ENCODE peak calls at places on chromosomes 13 and 19, in four cellular contexts. One of them, this sample, is unnamed.

GRCh38 chr13:112803422-112803821 is 113.6 kb downstream of the ATP11A start:
- DNase-seq in WTC11: no peak
- DNase-seq in HepG2: no peak
- DNase-seq in GM12878: peak
- DNase-seq in this sample: no peak

GRCh38 chr13:80555796-80556195 is 214.9 kb upstream of the SPRY2 start:
- DNase-seq in WTC11: no peak
- DNase-seq in HepG2: no peak
- DNase-seq in GM12878: no peak
- DNase-seq in this sample: peak

GRCh38 chr13:99384468-99384867 is 77.3 kb upstream of the GPR183 start:
- DNase-seq in WTC11: no peak
- DNase-seq in HepG2: no peak
- DNase-seq in GM12878: no peak
- DNase-seq in this sample: no peak

GRCh38 chr19:37990362-37990761 is 83.4 kb downstream of the SIPA1L3 start:
- DNase-seq in WTC11: peak
- DNase-seq in HepG2: no peak
- DNase-seq in GM12878: no peak
- DNase-seq in this sample: no peak

GRCh38 chr19:5089283-5089682 is 120.4 kb downstream of the KDM4B start:
- DNase-seq in WTC11: no peak
- DNase-seq in HepG2: no peak
- DNase-seq in GM12878: no peak
- DNase-seq in this sample: no peak

GRCh38 chr19:10227215-10227971 is 3.7 kb downstream of the S1PR2 start:
- DNase-seq in WTC11: peak
- DNase-seq in HepG2: no peak
- DNase-seq in GM12878: no peak
- DNase-seq in this sample: peak

GRCh38 chr13:67620665-67621064 is 390.5 kb upstream of the PCDH9 start:
- DNase-seq in WTC11: no peak
- DNase-seq in HepG2: no peak
- DNase-seq in GM12878: no peak
- DNase-seq in this sample: no peak

GRCh38 chr19:43773725-43774102 is 7.1 kb downstream of the KCNN4 start:
- DNase-seq in WTC11: peak
- DNase-seq in HepG2: no peak
- DNase-seq in GM12878: no peak
- DNase-seq in this sample: peak

GRCh38 chr19:21328402-21328801 is 808 bp downstream of the ZNF708 start:
- DNase-seq in WTC11: no peak
- DNase-seq in HepG2: peak
- DNase-seq in GM12878: no peak
- DNase-seq in this sample: no peak

GRCh38 chr19:17074628-17075034 is 621 bp downstream of the HAUS8 start:
- DNase-seq in WTC11: no peak
- DNase-seq in HepG2: no peak
- DNase-seq in GM12878: no peak
- DNase-seq in this sample: no peak

GRCh38 chr19:1850809-1851544 is 2.7 kb upstream of the REXO1 start:
- DNase-seq in WTC11: no peak
- DNase-seq in HepG2: no peak
- DNase-seq in GM12878: no peak
- DNase-seq in this sample: peak

GRCh38 chr13:34931572-34931971 is 10.5 kb upstream of the NBEA start:
- DNase-seq in WTC11: no peak
- DNase-seq in HepG2: peak
- DNase-seq in GM12878: no peak
- DNase-seq in this sample: no peak

GRCh38 chr19:19406878-19407639 is 1.6 kb downstream of the GATAD2A start:
- DNase-seq in WTC11: no peak
- DNase-seq in HepG2: peak
- DNase-seq in GM12878: no peak
- DNase-seq in this sample: no peak

GRCh38 chr19:49637865-49638350 is 2.0 kb downstream of the RRAS start:
- DNase-seq in WTC11: peak
- DNase-seq in HepG2: no peak
- DNase-seq in GM12878: no peak
- DNase-seq in this sample: peak

GRCh38 chr13:95924389-95924994 is 128.7 kb downstream of the UGGT2 start:
- DNase-seq in WTC11: no peak
- DNase-seq in HepG2: peak
- DNase-seq in GM12878: no peak
- DNase-seq in this sample: no peak

GRCh38 chr13:40232321-40232720 is 434.1 kb downstream of the FOXO1 start:
- DNase-seq in WTC11: no peak
- DNase-seq in HepG2: no peak
- DNase-seq in GM12878: no peak
- DNase-seq in this sample: no peak

GRCh38 chr13:58300224-58300623 is 668.7 kb downstream of the PCDH17 start:
- DNase-seq in WTC11: no peak
- DNase-seq in HepG2: no peak
- DNase-seq in GM12878: no peak
- DNase-seq in this sample: no peak

GRCh38 chr13:46992383-46992952 is 95.6 kb upstream of the HTR2A start:
- DNase-seq in WTC11: no peak
- DNase-seq in HepG2: peak
- DNase-seq in GM12878: no peak
- DNase-seq in this sample: peak
- TF ChIP-seq TCF7 in WTC11: no peak
- TF ChIP-seq TCF7 in HepG2: no peak
- TF ChIP-seq TCF7 in GM12878: no peak
- TF ChIP-seq TCF7 in this sample: no peak

DNA sequence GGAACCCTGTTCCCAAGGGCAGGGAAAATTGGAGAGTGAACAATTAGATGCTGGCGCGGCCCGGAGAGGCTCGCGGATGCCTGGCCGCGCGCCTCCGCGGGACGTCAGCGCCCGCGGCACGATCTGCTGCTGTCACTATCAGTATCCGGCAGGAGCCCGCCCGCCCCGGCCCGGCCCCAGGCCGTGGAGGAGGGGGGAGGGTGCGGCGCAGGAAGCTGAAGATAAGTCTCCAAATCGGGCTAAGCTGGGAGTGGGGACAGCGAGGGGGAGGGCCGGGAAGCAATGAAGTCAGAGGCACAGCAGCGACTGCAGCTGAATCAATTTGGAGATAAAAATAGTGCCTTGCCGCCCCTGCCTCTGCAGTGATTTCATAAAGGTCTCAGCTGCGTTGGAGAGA is 441.5 kb upstream of the KLF12 start:
- DNase-seq in WTC11: peak
- DNase-seq in HepG2: no peak
- DNase-seq in GM12878: no peak
- DNase-seq in this sample: peak
- TF ChIP-seq TCF7 in WTC11: no peak
- TF ChIP-seq TCF7 in HepG2: no peak
- TF ChIP-seq TCF7 in GM12878: no peak
- TF ChIP-seq TCF7 in this sample: no peak

GRCh38 chr13:90884066-90884465 is 463.4 kb upstream of the MIR17HG start:
- DNase-seq in WTC11: no peak
- DNase-seq in HepG2: no peak
- DNase-seq in GM12878: no peak
- DNase-seq in this sample: no peak

GRCh38 chr13:90891329-90891728 is 456.2 kb upstream of the MIR17HG start:
- DNase-seq in WTC11: no peak
- DNase-seq in HepG2: no peak
- DNase-seq in GM12878: no peak
- DNase-seq in this sample: no peak

GRCh38 chr13:90890435-90890834 is 457.1 kb upstream of the MIR17HG start:
- DNase-seq in WTC11: no peak
- DNase-seq in HepG2: no peak
- DNase-seq in GM12878: no peak
- DNase-seq in this sample: no peak

GRCh38 chr13:90889906-90890305 is 457.6 kb upstream of the MIR17HG start:
- DNase-seq in WTC11: no peak
- DNase-seq in HepG2: no peak
- DNase-seq in GM12878: no peak
- DNase-seq in this sample: no peak
- TF ChIP-seq TCF7 in WTC11: no peak
- TF ChIP-seq TCF7 in HepG2: no peak
- TF ChIP-seq TCF7 in GM12878: no peak
- TF ChIP-seq TCF7 in this sample: no peak

GRCh38 chr13:38099751-38100150 is 230.2 kb upstream of the TRPC4 start:
- DNase-seq in WTC11: no peak
- DNase-seq in HepG2: no peak
- DNase-seq in GM12878: no peak
- DNase-seq in this sample: no peak

DNA sequence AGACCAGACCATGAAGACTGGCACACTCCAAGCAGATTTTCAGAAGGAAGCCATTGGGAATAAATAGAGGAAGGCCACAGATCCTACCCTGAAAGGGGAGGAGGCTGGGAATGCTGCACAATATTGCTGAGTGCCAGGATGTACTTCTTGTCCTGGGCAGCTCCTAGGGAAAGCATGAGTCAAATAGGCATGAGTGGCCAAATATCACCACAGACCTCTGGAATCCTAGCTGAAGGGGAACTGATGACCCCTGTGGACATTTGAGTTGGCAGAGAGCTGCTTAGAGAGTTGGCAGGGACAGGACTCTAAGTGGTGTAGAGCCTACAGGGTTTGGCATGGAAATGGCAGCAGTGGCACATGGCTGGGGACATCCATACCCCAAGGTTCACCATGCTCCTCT is 234.3 kb upstream of the TRPC4 start:
- DNase-seq in WTC11: no peak
- DNase-seq in HepG2: no peak
- DNase-seq in GM12878: no peak
- DNase-seq in this sample: no peak
- TF ChIP-seq TCF7 in WTC11: no peak
- TF ChIP-seq TCF7 in HepG2: no peak
- TF ChIP-seq TCF7 in GM12878: no peak
- TF ChIP-seq TCF7 in this sample: no peak

DNA sequence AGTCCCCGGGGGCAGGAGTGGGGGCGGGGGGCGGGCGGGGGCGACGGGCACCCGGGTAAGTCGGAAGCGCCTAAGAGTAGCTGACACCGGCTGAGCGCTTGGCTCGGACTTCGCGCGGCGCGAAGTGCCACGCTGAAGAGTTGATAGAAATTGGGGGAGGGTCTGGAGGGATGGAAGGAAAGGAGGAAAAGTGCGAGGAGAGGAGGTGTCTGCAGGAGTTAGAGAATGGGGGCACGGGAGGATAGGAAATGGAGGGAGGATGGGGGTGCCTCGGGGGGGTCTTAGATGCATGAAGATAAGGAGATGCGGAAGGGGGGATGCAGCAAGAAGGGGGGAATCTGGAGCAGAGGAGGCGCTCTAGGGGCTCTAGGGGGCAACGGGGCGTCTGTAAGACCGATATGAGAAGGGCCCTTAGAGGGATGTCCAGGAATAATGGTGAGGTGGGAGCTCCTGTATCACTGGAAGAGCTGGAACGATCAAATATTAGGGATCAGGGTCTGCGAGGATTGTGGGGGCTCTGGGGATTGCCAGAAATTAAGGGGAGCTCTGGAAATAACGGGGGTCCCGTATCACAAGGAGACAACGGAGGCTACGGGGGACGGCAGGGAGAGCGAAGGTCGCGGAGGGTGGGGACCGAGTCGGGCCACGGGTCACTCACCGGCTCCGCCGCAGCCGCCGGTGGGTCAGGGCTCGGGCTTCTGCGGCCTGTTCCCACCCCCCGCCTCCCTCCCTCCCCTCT is at the start of gene MYPOP:
- DNase-seq in WTC11: no peak
- DNase-seq in HepG2: no peak
- DNase-seq in GM12878: no peak
- DNase-seq in this sample: peak
- TF ChIP-seq TCF7 in WTC11: no peak
- TF ChIP-seq TCF7 in HepG2: no peak
- TF ChIP-seq TCF7 in GM12878: no peak
- TF ChIP-seq TCF7 in this sample: no peak

This sample was measured in K562.